ENCODE peak calls at places on chromosomes 6 and 20, in seven cellular contexts. P, T, I, C, Y, J and K are unnamed samples. For H3K36me3, the result is how much of the 10 kb centered on the place peaks cover.

GRCh38 chr6:168884646-168885086 is 369.0 kb downstream of the THBS2 start:
- DNase-seq in P (peak), T (peak), I (peak), C (no peak), Y (peak), J (peak), K (peak)

GRCh38 chr6:5260661-5261544 is at the start of the genes FARS2 and LYRM4:
- DNase-seq in P (peak), T (peak), I (peak), C (peak), Y (peak), J (peak), K (peak)

GRCh38 chr6:73340048-73340447 is 14.0 kb downstream of the DPPA5 start:
- DNase-seq in P (no peak), T (peak), I (no peak), C (no peak), Y (no peak), J (no peak), K (no peak)

GRCh38 chr6:18997375-18997826 is 610.3 kb downstream of the RNF144B start:
- DNase-seq in P (peak), T (peak), I (no peak), C (no peak), Y (no peak), J (no peak), K (no peak)

GRCh38 chr6:148972481-148972880 is 225.7 kb downstream of the UST start:
- DNase-seq in P (peak), T (no peak), I (no peak), C (no peak), Y (peak), J (no peak), K (peak)

GRCh38 chr6:22062807-22063408 is 233.9 kb downstream of the PRL start:
- DNase-seq in P (peak), T (no peak), I (no peak), C (no peak), Y (no peak), J (no peak), K (peak)

GRCh38 chr6:13355969-13356368 is 27.6 kb upstream of the TBC1D7 start:
- DNase-seq in P (no peak), T (peak), I (no peak), C (no peak), Y (no peak), J (no peak), K (no peak)

GRCh38 chr6:15793288-15793687 is 130.5 kb upstream of the DTNBP1 start:
- DNase-seq in P (no peak), T (peak), I (no peak), C (no peak), Y (no peak), J (no peak), K (no peak)

GRCh38 chr6:52415917-52416628 is 4.1 kb upstream of the EFHC1 start:
- DNase-seq in P (peak), T (peak), I (no peak), C (no peak), Y (no peak), J (no peak), K (no peak)

GRCh38 chr6:5764401-5764955 is 242.2 kb downstream of the NRN1 start:
- DNase-seq in P (no peak), T (peak), I (no peak), C (no peak), Y (no peak), J (peak), K (no peak)

GRCh38 chr20:41553142-41553879 is 64.9 kb downstream of the CHD6 start:
- DNase-seq in P (no peak), T (no peak), I (no peak), C (no peak), Y (no peak), J (no peak), K (no peak)

GRCh38 chr6:110517601-110518280 is 41.3 kb upstream of the SLC22A16 start:
- DNase-seq in P (no peak), T (no peak), I (no peak), C (no peak), Y (no peak), J (no peak), K (no peak)

GRCh38 chr6:137010138-137010718 is 34.5 kb downstream of the IL20RA start:
- DNase-seq in P (no peak), T (no peak), I (no peak), C (no peak), Y (no peak), J (no peak), K (no peak)

GRCh38 chr6:139367810-139368321 is 6.6 kb downstream of the CITED2 start:
- DNase-seq in P (peak), T (no peak), I (no peak), C (no peak), Y (no peak), J (no peak), K (no peak)

GRCh38 chr20:12670292-12670691 is 338.5 kb upstream of the SPTLC3 start:
- DNase-seq in P (no peak), T (no peak), I (no peak), C (no peak), Y (no peak), J (no peak), K (no peak)

GRCh38 chr20:10578607-10579006 is 95.2 kb downstream of the JAG1 start:
- DNase-seq in P (peak), T (peak), I (no peak), C (no peak), Y (no peak), J (no peak), K (no peak)

GRCh38 chr6:37966801-37967200 is 147.3 kb downstream of the ZFAND3 start:
- DNase-seq in P (no peak), T (no peak), I (no peak), C (no peak), Y (no peak), J (no peak), K (no peak)

GRCh38 chr20:12113468-12114371 is 196.0 kb downstream of the BTBD3 start:
- DNase-seq in P (no peak), T (no peak), I (peak), C (no peak), Y (no peak), J (peak), K (no peak)

GRCh38 chr6:42193491-42193894 is 1.3 kb downstream of the GUCA1B start:
- DNase-seq in P (no peak), T (no peak), I (no peak), C (no peak), Y (no peak), J (no peak), K (no peak)

DNA sequence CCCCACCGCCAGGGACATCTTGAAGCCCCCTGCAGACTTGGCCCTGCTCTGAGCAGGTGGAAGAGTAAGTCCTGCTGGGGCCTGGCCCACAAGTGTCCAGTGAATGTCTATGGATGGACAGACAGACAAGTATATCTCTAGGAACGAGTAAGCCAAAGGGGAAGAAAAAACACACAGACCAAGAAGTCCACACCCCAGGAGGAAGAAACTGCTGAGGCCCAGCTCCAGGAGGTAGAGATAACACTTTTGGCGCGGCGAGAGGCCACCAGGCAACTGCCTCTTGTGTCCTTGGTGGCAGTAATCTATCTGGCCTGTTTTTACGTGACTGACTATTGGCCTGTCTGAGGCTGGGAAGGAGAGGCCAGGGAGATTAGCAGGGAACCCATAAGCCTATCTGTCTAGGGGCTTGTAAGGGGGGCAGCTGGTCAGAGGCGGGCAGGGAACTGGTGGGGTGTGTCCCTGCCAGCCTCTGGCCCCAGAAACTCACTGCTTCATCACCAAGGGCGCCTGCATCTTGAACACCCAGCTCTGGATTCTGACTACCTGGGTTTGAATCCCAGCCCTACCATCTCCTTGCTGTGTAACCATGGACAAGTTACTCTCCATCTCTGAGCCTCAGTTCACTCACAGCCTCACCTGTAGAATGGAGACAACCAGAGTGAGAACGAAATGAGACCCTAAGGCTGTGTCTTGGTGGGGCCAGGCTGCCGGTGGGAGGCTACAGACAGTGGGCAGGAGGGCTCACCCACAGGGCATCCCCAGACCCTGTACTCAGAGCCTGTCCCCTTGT is 31.3 kb downstream of the C20orf203 start:
- DNase-seq in P (no peak), T (no peak), I (no peak), C (no peak), Y (no peak), J (no peak), K (no peak)
- TF ChIP-seq POLR2A in P (no peak), T (no peak), I (no peak), C (no peak), Y (no peak), J (no peak), K (no peak)

DNA sequence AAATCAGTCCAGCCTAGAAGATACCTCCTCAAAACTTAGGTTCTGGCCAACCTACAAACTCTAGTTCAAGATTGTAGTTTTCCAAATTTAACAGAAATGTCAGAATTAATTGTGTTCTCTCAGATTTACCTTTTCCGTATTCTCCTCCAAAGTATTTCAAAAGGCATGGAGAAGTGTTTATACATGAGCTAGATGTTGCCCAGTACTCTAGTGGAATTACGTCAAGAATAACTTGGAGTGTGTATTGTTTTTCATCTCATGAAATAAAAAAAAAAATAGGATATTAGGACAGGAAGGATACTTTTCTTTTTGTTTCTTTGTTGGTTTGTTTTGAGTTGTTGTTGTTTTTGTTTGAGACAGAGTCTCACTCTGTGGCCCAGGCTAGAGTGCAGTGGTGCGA is 32.3 kb upstream of the MARCKS start:
- DNase-seq in P (no peak), T (no peak), I (no peak), C (no peak), Y (no peak), J (no peak), K (no peak)
- H3K4me3 ChIP-seq in P (no peak), T (no peak), I (no peak), C (no peak), Y (no peak), J (no peak), K (no peak)

DNA sequence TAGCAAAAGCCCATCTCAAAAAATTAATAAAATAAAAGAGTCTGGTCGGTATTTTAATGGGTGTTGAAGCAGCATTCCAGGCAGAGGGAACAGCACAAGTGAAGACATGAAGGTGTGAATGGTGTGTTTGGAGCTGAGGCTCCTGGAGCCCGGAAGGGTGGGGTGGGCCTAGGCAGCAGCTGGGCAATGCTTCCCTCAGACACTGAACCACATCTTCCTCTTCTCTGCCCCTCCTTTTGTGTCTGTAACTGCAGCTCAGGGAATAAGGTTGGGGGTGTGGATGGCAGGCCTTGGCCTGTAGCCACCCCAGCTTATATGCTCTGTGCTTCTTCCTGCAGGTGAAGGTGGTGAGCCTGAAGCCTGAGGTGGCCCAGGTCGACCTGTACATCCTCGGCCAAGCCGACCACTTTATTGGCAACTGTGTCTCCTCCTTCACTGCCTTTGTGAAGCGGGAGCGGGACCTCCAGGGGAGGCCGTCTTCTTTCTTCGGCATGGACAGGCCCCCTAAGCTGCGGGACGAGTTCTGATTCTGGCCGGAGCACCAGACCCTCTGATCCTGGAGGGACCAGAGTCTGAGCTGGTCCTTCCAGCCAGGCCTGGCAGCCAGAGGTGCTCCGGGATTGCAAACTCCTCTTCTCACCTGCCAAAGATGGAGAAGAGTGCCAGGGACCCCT is 26.6 kb downstream of the POFUT1 start:
- DNase-seq in P (no peak), T (no peak), I (no peak), C (no peak), Y (no peak), J (no peak), K (no peak)
- H3K36me3 ChIP-seq in P (under half), T (under half), I (under half), C (half or more), Y (under half), J (half or more), K (under half)

DNA sequence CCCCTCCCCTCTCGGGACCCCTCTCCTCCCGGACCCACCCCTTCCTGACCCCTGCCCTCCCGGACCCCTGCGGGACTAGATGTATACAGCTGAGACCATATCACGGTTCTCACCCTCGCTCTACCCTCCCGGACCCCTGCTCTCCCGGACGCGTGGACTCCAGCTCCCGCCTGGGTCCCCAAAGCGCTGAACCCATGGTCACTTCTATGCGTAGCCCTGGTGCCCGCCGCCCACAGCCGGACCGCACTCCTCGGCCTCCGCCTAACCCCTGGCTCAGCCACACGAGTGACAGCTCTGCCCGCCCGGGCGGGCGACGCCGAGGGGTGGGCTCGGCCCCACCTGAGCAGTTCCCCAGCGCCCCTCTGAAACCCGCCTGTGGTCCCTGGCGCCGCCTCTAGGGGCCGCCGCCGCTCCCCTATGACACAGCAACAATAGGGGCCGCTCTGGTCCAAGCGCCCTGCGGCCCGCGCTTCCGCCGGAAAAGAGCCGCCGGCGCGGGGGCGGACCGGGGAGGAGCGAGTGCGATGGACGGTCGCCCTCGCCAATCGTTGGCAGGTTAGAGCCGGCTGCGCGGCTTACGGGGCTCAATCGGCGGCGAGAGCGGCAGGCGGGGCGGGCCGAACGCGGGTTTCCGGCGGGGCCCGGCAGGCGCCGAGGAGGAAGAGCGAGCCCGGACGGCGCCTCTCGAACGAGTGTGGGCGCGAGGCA is at the start of gene ADRM1:
- DNase-seq in P (peak), T (peak), I (peak), C (peak), Y (peak), J (peak), K (peak)
- TF ChIP-seq POLR2A in P (peak), T (peak), I (peak), C (no peak), Y (peak), J (peak), K (no peak)

DNA sequence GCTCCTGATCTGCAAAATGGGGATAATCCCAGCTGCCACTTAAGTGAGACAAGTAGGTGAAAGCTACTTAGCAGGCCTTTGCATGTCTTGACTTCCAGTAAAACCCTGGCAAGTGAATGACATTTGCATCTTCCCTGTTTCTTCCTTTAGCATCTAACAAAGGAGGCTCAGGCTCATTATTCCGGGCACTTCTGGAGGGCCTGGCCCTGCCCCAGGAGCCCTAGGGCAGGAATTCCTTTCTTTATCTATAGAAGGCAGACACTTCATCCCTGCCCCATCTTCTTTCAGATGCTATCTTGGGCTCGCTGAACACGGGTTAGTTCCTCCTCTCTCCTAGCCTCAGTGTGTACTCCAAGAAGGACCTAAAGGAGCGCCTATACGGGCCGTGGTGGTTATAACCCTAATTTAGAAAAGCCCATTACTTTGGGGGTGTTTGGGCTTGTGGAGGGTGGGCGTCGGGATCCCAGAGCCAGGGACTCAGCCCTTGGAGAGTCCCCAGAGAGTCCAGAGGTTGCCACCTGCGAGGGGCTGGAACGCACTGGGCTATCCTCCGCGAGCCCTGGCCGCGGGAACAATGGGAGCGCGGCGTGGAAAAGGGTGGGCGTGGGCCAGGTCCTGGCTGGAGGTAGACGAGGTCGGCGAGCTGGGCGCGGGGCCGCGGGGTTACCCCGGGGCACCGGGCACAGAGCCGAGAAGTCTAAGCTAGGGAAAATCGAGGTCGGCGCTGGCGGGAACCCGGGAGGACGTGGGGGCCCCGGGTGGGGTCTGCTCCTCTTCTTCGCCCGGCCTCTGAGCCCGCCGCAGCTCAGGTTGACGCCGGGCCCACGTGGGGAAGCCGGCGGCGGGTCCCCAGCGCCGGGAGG is 62.7 kb upstream of the EPB41L1 start:
- DNase-seq in P (no peak), T (no peak), I (no peak), C (no peak), Y (no peak), J (no peak), K (no peak)
- H3K4me3 ChIP-seq in P (no peak), T (peak), I (peak), C (peak), Y (peak), J (peak), K (peak)

GRCh38 chr20:483791-484644 is 21.7 kb upstream of the TBC1D20 start:
- DNase-seq in P (peak), T (no peak), I (peak), C (no peak), Y (no peak), J (peak), K (no peak)

GRCh38 chr20:487655-488054 is 25.3 kb upstream of the TBC1D20 start:
- DNase-seq in P (no peak), T (no peak), I (no peak), C (no peak), Y (no peak), J (no peak), K (no peak)
- H3K36me3 ChIP-seq in P (under half), T (half or more), I (under half), C (half or more), Y (under half), J (half or more), K (under half)

GRCh38 chr20:49288784-49289696 is 11.2 kb upstream of the ZNFX1 start:
- DNase-seq in P (no peak), T (no peak), I (no peak), C (no peak), Y (no peak), J (no peak), K (no peak)
- TF ChIP-seq POLR2A in P (peak), T (no peak), I (no peak), C (no peak), Y (no peak), J (no peak), K (no peak)

GRCh38 chr6:43307451-43308100 is 1.1 kb downstream of the CRIP3 start:
- DNase-seq in P (no peak), T (no peak), I (no peak), C (no peak), Y (no peak), J (no peak), K (peak)

GRCh38 chr6:43304361-43304760 is 4.3 kb downstream of the CRIP3 start:
- DNase-seq in P (no peak), T (no peak), I (no peak), C (no peak), Y (no peak), J (no peak), K (no peak)

GRCh38 chr6:43304882-43305281 is 3.7 kb downstream of the CRIP3 start:
- DNase-seq in P (no peak), T (no peak), I (no peak), C (no peak), Y (no peak), J (no peak), K (no peak)

GRCh38 chr6:43303751-43304331 is 4.8 kb downstream of the CRIP3 start:
- DNase-seq in P (no peak), T (no peak), I (no peak), C (no peak), Y (no peak), J (no peak), K (no peak)

DNA sequence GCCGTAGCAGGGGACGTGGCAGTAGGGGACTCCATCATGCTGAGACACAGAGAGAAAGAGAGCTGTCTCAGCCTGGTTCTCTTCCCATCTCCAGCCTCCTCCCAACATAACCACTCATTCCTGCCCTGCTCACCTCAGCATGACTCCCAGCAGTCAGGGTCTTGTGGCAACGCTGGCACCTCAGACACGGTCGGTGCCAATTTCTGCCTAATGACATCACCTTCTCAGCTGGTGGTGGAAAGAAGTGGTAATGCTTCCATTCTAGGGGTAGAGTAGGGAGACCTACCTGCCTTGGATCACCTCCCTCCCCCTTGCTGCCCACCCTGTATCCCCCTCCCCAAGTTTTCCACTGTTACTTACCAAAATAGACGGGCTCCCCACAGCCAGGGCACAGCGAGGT is 2.5 kb downstream of the CRIP3 start:
- DNase-seq in P (no peak), T (no peak), I (no peak), C (no peak), Y (no peak), J (no peak), K (no peak)
- H3K4me3 ChIP-seq in P (no peak), T (no peak), I (no peak), C (no peak), Y (no peak), J (no peak), K (no peak)